ENCODE peak calls at places on chromosome 16, in five cellular contexts. Z, T, N, L and P are unnamed samples.

GRCh38 chr16:19400709-19401108 is 17.0 kb upstream of the TMC5 start:
- DNase-seq in Z (no peak), T (no peak), N (no peak), L (no peak), P (no peak)

GRCh38 chr16:20383106-20384029 is 21.2 kb downstream of the PDILT start:
- DNase-seq in Z (peak; percentile 77), T (peak; percentile 69), N (peak; percentile 66), L (peak; percentile 73), P (peak; percentile 46)

GRCh38 chr16:77657016-77657415 is 65.3 kb upstream of the NUDT7 start:
- DNase-seq in Z (no peak), T (peak; percentile 33), N (no peak), L (peak; percentile 19), P (no peak)

GRCh38 chr16:89334461-89334860 is 117.0 kb downstream of the ZNF778 start:
- DNase-seq in Z (no peak), T (no peak), N (no peak), L (no peak), P (no peak)

GRCh38 chr16:4392382-4393242 is 21.0 kb downstream of the VASN start:
- DNase-seq in Z (peak; percentile 28), T (peak; percentile 33), N (peak; percentile 88), L (no peak), P (no peak)

GRCh38 chr16:89987169-89987568 is 32.1 kb downstream of the DBNDD1 start:
- DNase-seq in Z (no peak), T (no peak), N (no peak), L (no peak), P (no peak)

GRCh38 chr16:14366974-14367707 is 262.9 kb downstream of the PARN start:
- DNase-seq in Z (no peak), T (no peak), N (no peak), L (no peak), P (no peak)

GRCh38 chr16:6880263-6880662 is 452.4 kb upstream of the RBFOX1 start:
- DNase-seq in Z (no peak), T (no peak), N (no peak), L (no peak), P (no peak)

GRCh38 chr16:53821487-53821886 is 117.5 kb downstream of the FTO start:
- DNase-seq in Z (no peak), T (peak; percentile 33), N (peak; percentile 13), L (no peak), P (peak; percentile 47)

GRCh38 chr16:85134794-85135153 is 22.5 kb upstream of the CIBAR2 start:
- DNase-seq in Z (no peak), T (no peak), N (no peak), L (no peak), P (no peak)

GRCh38 chr16:86322283-86322682 is 188.0 kb upstream of the FOXF1 start:
- DNase-seq in Z (no peak), T (no peak), N (no peak), L (no peak), P (no peak)

GRCh38 chr16:48133455-48134226 is 22.2 kb downstream of the ABCC12 start:
- DNase-seq in Z (peak; percentile 27), T (no peak), N (no peak), L (no peak), P (no peak)

GRCh38 chr16:57639172-57639571 is 10.7 kb downstream of the ADGRG1 start:
- DNase-seq in Z (no peak), T (no peak), N (peak; percentile 19), L (no peak), P (no peak)

GRCh38 chr16:74465851-74466685 is 44.8 kb upstream of the CLEC18B start:
- DNase-seq in Z (no peak), T (no peak), N (no peak), L (no peak), P (no peak)

GRCh38 chr16:75580-76501 is 2.2 kb upstream of the MPG start:
- DNase-seq in Z (peak; percentile 20), T (peak; percentile 24), N (peak; percentile 89), L (peak; percentile 66), P (no peak)

GRCh38 chr16:46897471-46897870 is 13.3 kb downstream of the GPT2 start:
- DNase-seq in Z (no peak), T (no peak), N (no peak), L (no peak), P (no peak)

GRCh38 chr16:83200005-83200779 is 573.4 kb downstream of the CDH13 start:
- DNase-seq in Z (no peak), T (peak; percentile 4), N (no peak), L (no peak), P (no peak)

GRCh38 chr16:1773703-1774455 is 945 bp upstream of the MRPS34 start:
- DNase-seq in Z (no peak), T (no peak), N (peak; percentile 32), L (no peak), P (no peak)

GRCh38 chr16:27642753-27643152 is 92.8 kb downstream of the KATNIP start:
- DNase-seq in Z (no peak), T (peak; percentile 15), N (no peak), L (no peak), P (no peak)

GRCh38 chr16:23290189-23291062 is 11.7 kb upstream of the SCNN1B start:
- DNase-seq in Z (no peak), T (peak; percentile 58), N (no peak), L (no peak), P (no peak)

GRCh38 chr16:71311553-71312158 is 22.5 kb upstream of the CMTR2 start:
- DNase-seq in Z (no peak), T (no peak), N (peak; percentile 25), L (no peak), P (no peak)

GRCh38 chr16:57382535-57383275 is 10.4 kb downstream of the CX3CL1 start:
- DNase-seq in Z (no peak), T (no peak), N (no peak), L (no peak), P (no peak)

GRCh38 chr16:29023279-29024278 is 38.7 kb downstream of the LAT start:
- DNase-seq in Z (no peak), T (peak; percentile 51), N (no peak), L (peak; percentile 9), P (peak; percentile 2)

GRCh38 chr16:12507366-12507765 is 296.3 kb downstream of the CPPED1 start:
- DNase-seq in Z (no peak), T (no peak), N (peak; percentile 67), L (no peak), P (no peak)

GRCh38 chr16:881219-882097 is 80.9 kb upstream of the GNG13 start:
- DNase-seq in Z (no peak), T (no peak), N (no peak), L (no peak), P (no peak)

GRCh38 chr16:72404299-72404698 is 232.3 kb upstream of the PMFBP1 start:
- DNase-seq in Z (no peak), T (peak; percentile 32), N (no peak), L (no peak), P (no peak)

GRCh38 chr16:80507538-80507937 is 33.3 kb upstream of the DYNLRB2 start:
- DNase-seq in Z (no peak), T (no peak), N (no peak), L (no peak), P (no peak)

GRCh38 chr16:89407282-89407924 is 83.0 kb downstream of the ANKRD11 start:
- DNase-seq in Z (no peak), T (no peak), N (no peak), L (no peak), P (no peak)

GRCh38 chr16:66414891-66415290 is 12.2 kb upstream of the BEAN1 start:
- DNase-seq in Z (no peak), T (no peak), N (no peak), L (peak; percentile 35), P (no peak)

GRCh38 chr16:86775401-86775985 is 197.1 kb downstream of the FOXL1 start:
- DNase-seq in Z (no peak), T (no peak), N (no peak), L (no peak), P (no peak)

GRCh38 chr16:6684076-6684673 is 648.5 kb upstream of the RBFOX1 start:
- DNase-seq in Z (no peak), T (peak; percentile 15), N (no peak), L (peak; percentile 7), P (peak; percentile 41)